ENCODE peak calls at places on chromosomes 6 and 20, in ten cellular contexts. One of them, this sample, is unnamed.

GRCh38 chr6:39902136-39902535 is 32.1 kb downstream of the MOCS1 start:
- DNase-seq in Panc1: no peak
- DNase-seq in suprapubic skin: no peak
- DNase-seq in stomach: no peak
- DNase-seq in HCT116: no peak
- DNase-seq in breast epithelium: no peak
- DNase-seq in endothelial cell of umbilical vein: no peak
- DNase-seq in GM12878: no peak
- DNase-seq in vagina: no peak
- DNase-seq in sigmoid colon: no peak
- DNase-seq in this sample: no peak

GRCh38 chr20:35616465-35617396 is 1.1 kb downstream of the SPAG4 start:
- DNase-seq in Panc1: peak; percentile 99
- DNase-seq in suprapubic skin: peak; percentile 94
- DNase-seq in stomach: peak; percentile 91
- DNase-seq in HCT116: peak; percentile 99
- DNase-seq in breast epithelium: peak; percentile 85
- DNase-seq in endothelial cell of umbilical vein: peak; percentile 100
- DNase-seq in GM12878: peak; percentile 98
- DNase-seq in vagina: no peak
- DNase-seq in sigmoid colon: peak; percentile 95
- DNase-seq in this sample: peak; percentile 88

GRCh38 chr6:142940487-142940886 is 4.5 kb downstream of the HIVEP2 start:
- DNase-seq in Panc1: no peak
- DNase-seq in suprapubic skin: no peak
- DNase-seq in stomach: no peak
- DNase-seq in HCT116: no peak
- DNase-seq in breast epithelium: no peak
- DNase-seq in endothelial cell of umbilical vein: peak; percentile 73
- DNase-seq in GM12878: no peak
- DNase-seq in vagina: no peak
- DNase-seq in sigmoid colon: no peak
- DNase-seq in this sample: no peak

GRCh38 chr20:49349678-49350077 is 71.8 kb upstream of the ZNFX1 start:
- DNase-seq in Panc1: no peak
- DNase-seq in suprapubic skin: no peak
- DNase-seq in stomach: no peak
- DNase-seq in HCT116: no peak
- DNase-seq in breast epithelium: no peak
- DNase-seq in endothelial cell of umbilical vein: no peak
- DNase-seq in GM12878: no peak
- DNase-seq in vagina: no peak
- DNase-seq in sigmoid colon: peak; percentile 92
- DNase-seq in this sample: no peak

GRCh38 chr6:44951253-44951656 is 376.9 kb upstream of the RUNX2 start:
- DNase-seq in Panc1: no peak
- DNase-seq in suprapubic skin: no peak
- DNase-seq in stomach: no peak
- DNase-seq in HCT116: no peak
- DNase-seq in breast epithelium: no peak
- DNase-seq in endothelial cell of umbilical vein: no peak
- DNase-seq in GM12878: no peak
- DNase-seq in vagina: no peak
- DNase-seq in sigmoid colon: no peak
- DNase-seq in this sample: no peak

GRCh38 chr6:105193647-105194046 is 13.8 kb upstream of the POPDC3 start:
- DNase-seq in Panc1: no peak
- DNase-seq in suprapubic skin: no peak
- DNase-seq in stomach: no peak
- DNase-seq in HCT116: no peak
- DNase-seq in breast epithelium: no peak
- DNase-seq in endothelial cell of umbilical vein: no peak
- DNase-seq in GM12878: no peak
- DNase-seq in vagina: no peak
- DNase-seq in sigmoid colon: no peak
- DNase-seq in this sample: no peak

GRCh38 chr6:96604420-96604819 is 41.5 kb downstream of the FHL5 start:
- DNase-seq in Panc1: no peak
- DNase-seq in suprapubic skin: no peak
- DNase-seq in stomach: no peak
- DNase-seq in HCT116: no peak
- DNase-seq in breast epithelium: no peak
- DNase-seq in endothelial cell of umbilical vein: no peak
- DNase-seq in GM12878: no peak
- DNase-seq in vagina: no peak
- DNase-seq in sigmoid colon: no peak
- DNase-seq in this sample: no peak

GRCh38 chr6:51619042-51619799 is 468.2 kb downstream of the PKHD1 start:
- DNase-seq in Panc1: no peak
- DNase-seq in suprapubic skin: no peak
- DNase-seq in stomach: peak; percentile 64
- DNase-seq in HCT116: no peak
- DNase-seq in breast epithelium: no peak
- DNase-seq in endothelial cell of umbilical vein: no peak
- DNase-seq in GM12878: no peak
- DNase-seq in vagina: no peak
- DNase-seq in sigmoid colon: no peak
- DNase-seq in this sample: no peak

GRCh38 chr6:69783124-69783523 is 13.7 kb downstream of the LMBRD1 start:
- DNase-seq in Panc1: no peak
- DNase-seq in suprapubic skin: no peak
- DNase-seq in stomach: no peak
- DNase-seq in HCT116: no peak
- DNase-seq in breast epithelium: no peak
- DNase-seq in endothelial cell of umbilical vein: no peak
- DNase-seq in GM12878: no peak
- DNase-seq in vagina: no peak
- DNase-seq in sigmoid colon: no peak
- DNase-seq in this sample: no peak

GRCh38 chr20:56765172-56766073 is 136.3 kb downstream of the TFAP2C start:
- DNase-seq in Panc1: no peak
- DNase-seq in suprapubic skin: no peak
- DNase-seq in stomach: no peak
- DNase-seq in HCT116: no peak
- DNase-seq in breast epithelium: peak; percentile 83
- DNase-seq in endothelial cell of umbilical vein: no peak
- DNase-seq in GM12878: no peak
- DNase-seq in vagina: no peak
- DNase-seq in sigmoid colon: no peak
- DNase-seq in this sample: no peak

GRCh38 chr6:17877196-17877889 is 110.1 kb downstream of the KIF13A start:
- DNase-seq in Panc1: no peak
- DNase-seq in suprapubic skin: no peak
- DNase-seq in stomach: no peak
- DNase-seq in HCT116: no peak
- DNase-seq in breast epithelium: no peak
- DNase-seq in endothelial cell of umbilical vein: no peak
- DNase-seq in GM12878: no peak
- DNase-seq in vagina: no peak
- DNase-seq in sigmoid colon: no peak
- DNase-seq in this sample: no peak

GRCh38 chr6:116557863-116558262 is 4.3 kb downstream of the CALHM4 start:
- DNase-seq in Panc1: peak; percentile 51
- DNase-seq in suprapubic skin: no peak
- DNase-seq in stomach: no peak
- DNase-seq in HCT116: peak; percentile 66
- DNase-seq in breast epithelium: peak; percentile 34
- DNase-seq in endothelial cell of umbilical vein: peak; percentile 62
- DNase-seq in GM12878: no peak
- DNase-seq in vagina: no peak
- DNase-seq in sigmoid colon: no peak
- DNase-seq in this sample: no peak

GRCh38 chr6:168937061-168937460 is 316.6 kb downstream of the THBS2 start:
- DNase-seq in Panc1: no peak
- DNase-seq in suprapubic skin: no peak
- DNase-seq in stomach: no peak
- DNase-seq in HCT116: no peak
- DNase-seq in breast epithelium: no peak
- DNase-seq in endothelial cell of umbilical vein: no peak
- DNase-seq in GM12878: no peak
- DNase-seq in vagina: no peak
- DNase-seq in sigmoid colon: no peak
- DNase-seq in this sample: no peak

GRCh38 chr6:122997541-122998150 is 1.6 kb downstream of the CLVS2 start:
- DNase-seq in Panc1: no peak
- DNase-seq in suprapubic skin: no peak
- DNase-seq in stomach: no peak
- DNase-seq in HCT116: no peak
- DNase-seq in breast epithelium: no peak
- DNase-seq in endothelial cell of umbilical vein: no peak
- DNase-seq in GM12878: no peak
- DNase-seq in vagina: no peak
- DNase-seq in sigmoid colon: no peak
- DNase-seq in this sample: no peak

GRCh38 chr6:45512594-45512993 is 134.9 kb upstream of the SUPT3H start:
- DNase-seq in Panc1: no peak
- DNase-seq in suprapubic skin: no peak
- DNase-seq in stomach: no peak
- DNase-seq in HCT116: no peak
- DNase-seq in breast epithelium: no peak
- DNase-seq in endothelial cell of umbilical vein: peak; percentile 13
- DNase-seq in GM12878: no peak
- DNase-seq in vagina: no peak
- DNase-seq in sigmoid colon: no peak
- DNase-seq in this sample: no peak

GRCh38 chr20:57657537-57658446 is 37.6 kb upstream of the ZBP1 start:
- DNase-seq in Panc1: no peak
- DNase-seq in suprapubic skin: peak; percentile 80
- DNase-seq in stomach: peak; percentile 70
- DNase-seq in HCT116: no peak
- DNase-seq in breast epithelium: peak; percentile 84
- DNase-seq in endothelial cell of umbilical vein: no peak
- DNase-seq in GM12878: no peak
- DNase-seq in vagina: no peak
- DNase-seq in sigmoid colon: peak; percentile 68
- DNase-seq in this sample: peak; percentile 39

GRCh38 chr20:22412977-22413868 is 171.1 kb downstream of the FOXA2 start:
- DNase-seq in Panc1: no peak
- DNase-seq in suprapubic skin: no peak
- DNase-seq in stomach: no peak
- DNase-seq in HCT116: no peak
- DNase-seq in breast epithelium: no peak
- DNase-seq in endothelial cell of umbilical vein: no peak
- DNase-seq in GM12878: no peak
- DNase-seq in vagina: no peak
- DNase-seq in sigmoid colon: no peak
- DNase-seq in this sample: no peak
- TF ChIP-seq POLR2AphosphoS5 in Panc1: no peak
- TF ChIP-seq POLR2AphosphoS5 in suprapubic skin: no peak
- TF ChIP-seq POLR2AphosphoS5 in stomach: no peak
- TF ChIP-seq POLR2AphosphoS5 in HCT116: no peak
- TF ChIP-seq POLR2AphosphoS5 in breast epithelium: no peak
- TF ChIP-seq POLR2AphosphoS5 in endothelial cell of umbilical vein: no peak
- TF ChIP-seq POLR2AphosphoS5 in GM12878: no peak
- TF ChIP-seq POLR2AphosphoS5 in vagina: no peak
- TF ChIP-seq POLR2AphosphoS5 in sigmoid colon: no peak
- TF ChIP-seq POLR2AphosphoS5 in this sample: no peak

GRCh38 chr20:32458061-32458836 is 100.1 kb downstream of the ASXL1 start:
- DNase-seq in Panc1: no peak
- DNase-seq in suprapubic skin: no peak
- DNase-seq in stomach: no peak
- DNase-seq in HCT116: no peak
- DNase-seq in breast epithelium: no peak
- DNase-seq in endothelial cell of umbilical vein: no peak
- DNase-seq in GM12878: no peak
- DNase-seq in vagina: no peak
- DNase-seq in sigmoid colon: peak; percentile 63
- DNase-seq in this sample: no peak
- H3K4me3 ChIP-seq in Panc1: no peak overlapping the region
- H3K4me3 ChIP-seq in suprapubic skin: no peak overlapping the region
- H3K4me3 ChIP-seq in stomach: no peak overlapping the region
- H3K4me3 ChIP-seq in HCT116: no peak overlapping the region
- H3K4me3 ChIP-seq in breast epithelium: no peak overlapping the region
- H3K4me3 ChIP-seq in endothelial cell of umbilical vein: no peak overlapping the region
- H3K4me3 ChIP-seq in GM12878: no peak overlapping the region
- H3K4me3 ChIP-seq in vagina: peak overlapping the region; percentile 57
- H3K4me3 ChIP-seq in sigmoid colon: no peak overlapping the region
- H3K4me3 ChIP-seq in this sample: peak overlapping the region; percentile 61

DNA sequence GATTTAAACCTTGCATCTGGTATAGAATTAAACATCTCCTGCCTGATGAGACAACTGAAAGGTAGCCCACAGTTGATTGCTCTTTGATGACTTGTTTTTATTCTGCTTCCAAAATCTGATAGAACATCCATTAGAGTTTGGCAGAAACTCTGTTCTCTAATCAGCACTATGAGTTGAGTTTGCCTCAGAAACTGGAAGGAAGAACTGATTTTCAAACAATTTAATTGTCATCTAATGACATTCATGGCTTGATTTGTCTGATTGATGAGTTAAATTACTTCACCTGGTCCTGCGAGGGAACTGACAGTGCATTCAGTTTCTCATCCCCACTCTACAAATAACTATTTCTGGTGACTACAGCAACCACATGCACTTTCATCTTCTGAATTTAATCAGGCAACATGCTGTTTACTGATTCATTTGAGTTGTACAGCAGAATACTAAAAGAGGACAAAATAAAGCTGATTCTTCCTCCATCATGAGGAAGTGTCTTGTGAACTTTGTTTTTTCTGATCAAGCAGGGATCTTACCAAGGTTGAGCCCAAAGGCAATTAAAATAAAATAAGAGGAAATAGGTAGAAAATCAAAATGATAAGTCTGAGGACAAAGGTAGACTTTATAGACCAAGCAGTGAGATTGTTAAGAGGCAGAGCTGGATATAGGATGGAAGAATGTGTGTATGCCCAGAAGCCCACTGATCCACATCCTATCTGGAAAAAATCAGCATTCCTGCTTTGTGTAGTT is 15.7 kb upstream of the MRAP2 start:
- DNase-seq in Panc1: no peak
- DNase-seq in suprapubic skin: no peak
- DNase-seq in stomach: no peak
- DNase-seq in HCT116: no peak
- DNase-seq in breast epithelium: no peak
- DNase-seq in endothelial cell of umbilical vein: no peak
- DNase-seq in GM12878: no peak
- DNase-seq in vagina: no peak
- DNase-seq in sigmoid colon: no peak
- DNase-seq in this sample: no peak
- TF ChIP-seq POLR2AphosphoS5 in Panc1: no peak
- TF ChIP-seq POLR2AphosphoS5 in suprapubic skin: no peak
- TF ChIP-seq POLR2AphosphoS5 in stomach: no peak
- TF ChIP-seq POLR2AphosphoS5 in HCT116: no peak
- TF ChIP-seq POLR2AphosphoS5 in breast epithelium: no peak
- TF ChIP-seq POLR2AphosphoS5 in endothelial cell of umbilical vein: no peak
- TF ChIP-seq POLR2AphosphoS5 in GM12878: no peak
- TF ChIP-seq POLR2AphosphoS5 in vagina: no peak
- TF ChIP-seq POLR2AphosphoS5 in sigmoid colon: no peak
- TF ChIP-seq POLR2AphosphoS5 in this sample: no peak

DNA sequence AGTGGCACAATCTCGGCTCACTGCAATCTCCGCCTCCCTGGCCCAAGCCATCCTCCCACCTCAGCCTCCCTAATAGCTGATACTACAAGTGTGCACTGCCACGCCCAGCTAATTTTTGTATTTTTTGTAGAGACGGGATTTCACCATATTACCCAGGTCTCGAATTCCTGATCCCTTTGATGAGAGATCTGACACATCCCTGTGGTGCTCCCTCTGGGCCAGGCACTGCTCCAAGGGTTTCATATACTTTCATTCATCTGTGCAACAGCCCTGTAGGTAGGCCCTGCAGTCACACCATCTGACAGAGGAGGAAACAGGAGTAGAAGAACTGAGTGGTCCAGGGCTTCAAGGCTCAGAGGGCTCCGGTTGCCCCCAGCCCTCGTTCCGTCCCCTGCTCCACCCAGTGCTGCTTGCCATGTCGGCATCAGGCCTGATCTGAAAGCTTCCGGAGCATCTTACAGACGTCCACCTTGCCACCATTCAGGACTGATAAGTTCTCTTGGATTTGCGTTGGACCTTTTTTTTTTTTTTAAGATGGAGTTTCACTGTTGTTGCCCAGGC is 3.3 kb downstream of the ZGPAT start:
- DNase-seq in Panc1: no peak
- DNase-seq in suprapubic skin: peak; percentile 47
- DNase-seq in stomach: no peak
- DNase-seq in HCT116: no peak
- DNase-seq in breast epithelium: no peak
- DNase-seq in endothelial cell of umbilical vein: no peak
- DNase-seq in GM12878: no peak
- DNase-seq in vagina: no peak
- DNase-seq in sigmoid colon: peak; percentile 41
- DNase-seq in this sample: no peak
- H3K4me3 ChIP-seq in Panc1: no peak overlapping the region
- H3K4me3 ChIP-seq in suprapubic skin: no peak overlapping the region
- H3K4me3 ChIP-seq in stomach: no peak overlapping the region
- H3K4me3 ChIP-seq in HCT116: no peak overlapping the region
- H3K4me3 ChIP-seq in breast epithelium: no peak overlapping the region
- H3K4me3 ChIP-seq in endothelial cell of umbilical vein: no peak overlapping the region
- H3K4me3 ChIP-seq in GM12878: no peak overlapping the region
- H3K4me3 ChIP-seq in vagina: no peak overlapping the region
- H3K4me3 ChIP-seq in sigmoid colon: no peak overlapping the region
- H3K4me3 ChIP-seq in this sample: no peak overlapping the region